ENCODE peak calls at places on chromosomes 2 and 18, in four cellular contexts. J is Panc1, V is esophagus squamous epithelium, R is neuronal stem cell. X is an unnamed sample.
A peak's percentile ranks its signal among the peaks of the same experiment; 100 is the strongest.

GRCh38 chr2:235005603-235006259 is 53.9 kb downstream of the SH3BP4 start:
- DNase-seq in V (no peak), R (peak; percentile 65), J (no peak), X (peak; percentile 72)

GRCh38 chr2:35614640-35615039 is 740.9 kb upstream of the CRIM1 start:
- DNase-seq in J (no peak), V (no peak), R (no peak), X (no peak)

GRCh38 chr2:36352711-36353110 is 2.9 kb upstream of the CRIM1 start:
- DNase-seq in R (no peak), V (no peak), J (no peak), X (no peak)

GRCh38 chr18:26865557-26865956 is at the start of gene AQP4:
- DNase-seq in V (no peak), R (no peak), J (no peak), X (peak; percentile 53)

GRCh38 chr2:23385351-23385747 is 370 bp downstream of the KLHL29 start:
- DNase-seq in V (no peak), J (no peak), R (no peak), X (peak; percentile 86)

GRCh38 chr18:7666195-7666776 is 99.2 kb downstream of the PTPRM start:
- DNase-seq in R (no peak), J (no peak), V (no peak), X (no peak)

GRCh38 chr2:232539298-232540231 is at the start of gene CHRNG:
- DNase-seq in V (no peak), J (no peak), R (no peak), X (peak; percentile 69)

GRCh38 chr2:164784376-164784775 is 57.2 kb downstream of the COBLL1 start:
- DNase-seq in J (no peak), R (peak; percentile 15), V (no peak), X (no peak)

GRCh38 chr18:56202567-56203136 is 435.7 kb downstream of the TXNL1 start:
- DNase-seq in V (no peak), R (no peak), J (no peak), X (no peak)

GRCh38 chr18:51168031-51168742 is 29.3 kb downstream of the MEX3C start:
- DNase-seq in V (no peak), R (peak; percentile 31), J (no peak), X (no peak)

GRCh38 chr2:82124629-82125028 is 1820.1 kb upstream of the LRRTM1 start:
- DNase-seq in R (no peak), J (no peak), V (no peak), X (no peak)

GRCh38 chr2:196598846-196599245 is 40.7 kb upstream of the CCDC150 start:
- DNase-seq in V (no peak), J (no peak), R (no peak), X (no peak)

GRCh38 chr18:23735021-23735464 is 45.8 kb downstream of the LAMA3 start:
- DNase-seq in J (no peak), V (no peak), R (no peak), X (no peak)

GRCh38 chr2:166171210-166171609 is 43.4 kb upstream of the SCN1A start:
- DNase-seq in R (no peak), V (no peak), J (no peak), X (no peak)

DNA sequence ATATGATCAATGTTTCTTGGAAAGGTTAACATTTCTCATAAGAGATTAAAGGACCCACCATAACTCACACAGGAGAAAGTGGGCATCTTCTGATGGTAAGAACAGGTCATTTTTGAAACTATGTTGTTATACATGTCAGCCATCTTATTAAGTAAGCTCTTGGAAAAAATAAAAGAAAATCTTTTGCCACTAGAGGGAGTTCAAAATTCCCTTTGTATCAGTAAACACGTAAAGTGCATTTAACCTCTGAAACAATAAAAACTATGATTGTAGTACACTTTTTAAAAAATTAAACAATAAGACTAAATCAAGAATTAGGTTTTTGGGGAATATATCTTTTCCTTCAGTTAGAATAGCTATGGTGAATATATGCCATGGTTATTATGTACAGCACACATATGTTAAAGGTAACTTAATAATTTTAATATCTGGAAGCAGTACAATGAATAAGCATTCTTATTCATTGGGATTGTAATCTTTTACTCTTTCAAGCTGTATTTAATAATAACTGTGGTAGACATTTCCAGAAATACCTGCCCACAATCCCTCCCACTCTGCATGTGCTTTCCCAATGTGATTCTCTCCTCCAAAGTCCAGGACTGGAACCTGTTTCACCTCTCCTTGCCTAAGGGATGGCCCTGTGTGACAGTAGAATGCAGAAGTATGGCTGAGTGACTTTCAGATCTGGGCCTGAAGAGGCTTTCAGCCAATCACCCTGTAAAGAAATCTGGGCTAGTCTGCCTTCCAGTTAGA is 64.2 kb downstream of the RBMS1 start:
- DNase-seq in V (no peak), R (no peak), J (no peak), X (no peak)
- H3K4me1 ChIP-seq in V (peaks cover 66% of the 10 kb centered on the region), R (peaks cover 2% of the 10 kb centered on the region), J (peaks cover 2% of the 10 kb centered on the region), X (peaks cover 4% of the 10 kb centered on the region)

DNA sequence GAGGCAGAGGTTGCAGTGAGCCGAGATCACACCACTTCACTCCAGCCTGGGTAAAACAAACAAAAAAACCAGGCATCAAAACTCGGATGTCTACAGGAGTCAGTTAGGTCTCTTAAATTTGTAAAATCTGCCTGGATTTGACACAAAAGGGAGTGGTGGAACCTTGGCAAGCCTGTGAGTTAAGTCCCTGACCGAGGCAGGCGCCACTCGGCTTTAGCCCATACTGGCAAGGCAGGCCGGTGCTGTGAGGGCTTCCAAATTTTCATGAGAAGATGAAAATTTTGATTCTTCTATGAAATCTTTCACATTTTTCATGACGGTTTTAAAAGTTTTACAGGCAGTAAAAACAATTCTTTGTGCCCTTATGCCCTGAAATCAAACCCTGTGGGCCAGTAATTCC is 165.8 kb downstream of the FMNL2 start:
- DNase-seq in J (no peak), V (no peak), R (no peak), X (no peak)
- H3K4me1 ChIP-seq in J (peaks cover 66% of the 10 kb centered on the region), V (peaks cover 20% of the 10 kb centered on the region), R (peaks cover 7% of the 10 kb centered on the region), X (peaks cover 5% of the 10 kb centered on the region)

GRCh38 chr2:189698020-189698887 is 23.8 kb downstream of the ANKAR start:
- DNase-seq in V (no peak), J (no peak), R (no peak), X (no peak)

GRCh38 chr2:189700681-189701080 is 26.2 kb downstream of the ANKAR start:
- DNase-seq in R (no peak), V (no peak), J (no peak), X (no peak)

GRCh38 chr2:189702071-189702470 is 27.6 kb downstream of the ANKAR start:
- DNase-seq in V (no peak), R (no peak), J (no peak), X (no peak)

GRCh38 chr2:189696223-189696622 is 21.8 kb downstream of the ANKAR start:
- DNase-seq in V (no peak), J (no peak), R (no peak), X (no peak)
- H3K4me1 ChIP-seq in V (no peaks in the 10 kb centered on the region), J (peaks cover 2% of the 10 kb centered on the region), R (no peaks in the 10 kb centered on the region), X (no peaks in the 10 kb centered on the region)

DNA sequence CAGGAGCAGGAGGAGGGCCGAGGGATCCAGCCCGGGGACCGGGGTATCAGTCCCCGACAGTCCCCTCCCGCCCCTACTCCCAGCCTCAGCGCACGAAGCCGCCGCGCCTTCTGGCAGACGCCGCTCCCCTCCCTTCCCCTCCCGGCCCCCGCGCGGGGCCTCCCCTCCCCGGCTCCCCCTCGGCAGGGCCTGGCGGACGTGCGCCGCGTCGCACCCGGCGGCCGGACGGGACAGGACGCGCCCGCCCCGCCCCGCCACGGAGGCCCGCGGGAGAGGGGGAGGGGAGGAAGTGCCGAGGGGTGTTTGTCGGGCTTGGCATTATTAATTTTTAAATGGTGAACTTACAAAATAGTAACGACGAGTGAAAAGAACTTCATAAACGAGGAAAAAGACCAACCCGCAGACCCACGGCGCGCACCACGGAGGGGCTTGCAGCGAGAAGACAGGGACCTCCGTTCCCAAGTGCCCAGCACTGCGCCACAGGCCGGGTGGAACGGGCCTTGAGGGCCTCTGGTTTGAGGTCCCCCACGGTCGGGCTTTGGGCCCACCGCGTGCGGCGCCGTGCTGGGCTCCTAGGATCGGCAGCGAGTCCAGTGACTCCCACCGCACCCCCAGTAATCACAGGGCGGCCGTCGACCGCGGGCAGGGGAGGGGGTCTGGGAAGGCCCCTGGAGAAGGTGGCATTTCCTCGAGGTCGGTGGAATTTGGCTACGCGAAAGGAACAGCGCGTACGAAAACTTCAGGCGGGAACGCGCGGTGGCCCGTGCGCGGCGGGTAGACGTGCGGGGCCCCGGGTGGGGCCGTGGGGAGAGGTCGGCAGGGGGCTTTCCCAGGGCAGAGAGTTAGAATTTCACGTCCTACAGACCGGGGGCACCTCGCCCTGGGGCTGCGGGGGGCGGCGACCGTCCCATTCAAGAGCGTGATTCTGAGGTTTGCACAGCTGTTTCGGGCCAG is 954 bp upstream of the CTDSP1 start:
- DNase-seq in R (peak; percentile 31), J (no peak), V (no peak), X (peak; percentile 97)
- H3K4me1 ChIP-seq in R (peaks cover 28% of the 10 kb centered on the region), J (peaks cover 49% of the 10 kb centered on the region), V (peaks cover 81% of the 10 kb centered on the region), X (peaks cover 12% of the 10 kb centered on the region)

GRCh38 chr2:134647607-134648256 is 71.1 kb downstream of the TMEM163 start:
- DNase-seq in R (no peak), J (no peak), V (no peak), X (no peak)

GRCh38 chr2:134640494-134640893 is 78.3 kb downstream of the TMEM163 start:
- DNase-seq in J (no peak), R (no peak), V (no peak), X (no peak)

GRCh38 chr2:134639265-134639664 is 79.5 kb downstream of the TMEM163 start:
- DNase-seq in R (no peak), V (no peak), J (no peak), X (no peak)

GRCh38 chr2:134648547-134648946 is 70.3 kb downstream of the TMEM163 start:
- DNase-seq in J (no peak), V (no peak), R (no peak), X (no peak)

GRCh38 chr2:134642938-134643337 is 75.9 kb downstream of the TMEM163 start:
- DNase-seq in V (no peak), J (no peak), R (no peak), X (no peak)
- H3K4me1 ChIP-seq in V (no peaks in the 10 kb centered on the region), J (no peaks in the 10 kb centered on the region), R (no peaks in the 10 kb centered on the region), X (no peaks in the 10 kb centered on the region)

DNA sequence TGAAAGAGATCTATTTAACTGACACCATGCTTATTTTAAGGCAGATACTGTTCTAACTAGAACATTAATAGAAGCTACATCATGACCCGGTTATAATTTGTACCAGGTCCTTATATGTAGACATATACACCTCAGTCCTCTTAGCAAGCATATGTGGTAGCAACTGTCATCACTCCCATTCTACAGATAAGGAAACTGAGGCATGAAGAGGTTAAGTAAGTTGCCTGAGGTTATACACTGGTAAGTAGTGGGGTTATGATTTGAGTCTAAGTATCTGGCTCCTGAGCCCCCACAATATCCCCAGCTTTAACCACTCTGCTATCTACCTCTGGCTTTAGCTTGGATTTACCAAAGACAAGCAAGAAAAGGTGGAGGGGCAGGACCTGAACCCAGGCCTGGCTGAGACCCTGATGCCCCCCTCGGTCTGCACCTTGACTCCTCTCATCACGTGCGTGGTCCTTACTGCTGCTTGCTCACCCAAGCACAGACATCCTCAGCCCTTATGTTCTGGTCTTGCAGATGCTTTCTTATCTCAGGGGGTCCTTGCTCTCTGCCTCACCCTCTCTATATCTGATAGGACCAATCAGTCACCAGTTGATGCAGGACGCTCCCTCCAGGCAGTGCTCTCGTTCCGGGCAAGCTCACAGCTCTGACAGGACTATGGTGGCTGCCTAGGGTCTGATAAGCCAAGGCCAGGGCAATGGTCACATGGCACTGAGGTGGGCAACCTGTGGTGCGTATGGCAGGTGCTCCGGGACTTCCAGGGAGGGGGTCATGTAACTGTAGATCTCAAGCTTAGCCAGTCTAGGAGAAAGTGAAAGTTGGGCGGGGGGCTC is 4.0 kb downstream of the DYSF start:
- DNase-seq in J (no peak), R (no peak), V (no peak), X (no peak)
- H3K4me1 ChIP-seq in J (no peaks in the 10 kb centered on the region), R (peaks cover 26% of the 10 kb centered on the region), V (peaks cover 70% of the 10 kb centered on the region), X (peaks cover 34% of the 10 kb centered on the region)

DNA sequence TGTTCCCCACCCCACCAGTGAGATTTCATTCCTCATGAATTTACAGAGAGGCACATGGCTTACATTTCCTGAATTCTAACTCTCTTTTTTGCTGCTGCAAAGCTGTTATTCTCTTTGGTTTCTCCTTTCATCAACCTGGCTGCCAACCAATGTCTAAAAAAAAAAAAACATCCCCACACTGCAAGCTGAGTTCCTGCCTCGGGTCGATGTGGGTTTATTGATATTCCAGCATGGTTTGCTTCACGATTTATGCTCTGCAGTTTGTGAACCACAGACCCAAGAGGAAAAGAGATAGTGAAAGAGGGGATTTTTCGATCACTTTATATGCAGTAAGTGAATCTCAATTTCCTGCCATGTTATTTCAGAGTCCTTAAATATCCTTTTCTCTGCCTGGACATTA is 363.6 kb downstream of the LPIN1 start:
- DNase-seq in R (no peak), V (no peak), J (no peak), X (no peak)
- H3K4me1 ChIP-seq in R (peaks cover 5% of the 10 kb centered on the region), V (no peaks in the 10 kb centered on the region), J (peaks cover 16% of the 10 kb centered on the region), X (no peaks in the 10 kb centered on the region)

X was measured in kidney.